ENCODE peak calls at places on chromosomes 5 and 9, in seven cellular contexts. X, V, K, A, M, H and E are unnamed samples.

GRCh38 chr9:19975499-19975898 is 186.7 kb upstream of the SLC24A2 start:
- DNase-seq in X (no peak), V (no peak), K (no peak), A (no peak), M (no peak), H (no peak), E (no peak)

GRCh38 chr5:10567781-10568321 is 4.0 kb downstream of the ANKRD33B start:
- DNase-seq in X (no peak), V (peak), K (no peak), A (no peak), M (no peak), H (peak), E (no peak)

GRCh38 chr5:160638141-160638742 is 213.8 kb downstream of the ATP10B start:
- DNase-seq in X (no peak), V (no peak), K (no peak), A (no peak), M (no peak), H (no peak), E (no peak)

GRCh38 chr5:144125163-144125726 is 45.2 kb downstream of the YIPF5 start:
- DNase-seq in X (no peak), V (no peak), K (no peak), A (no peak), M (no peak), H (no peak), E (no peak)

GRCh38 chr5:110167384-110167783 is 477.7 kb downstream of the MAN2A1 start:
- DNase-seq in X (no peak), V (no peak), K (no peak), A (no peak), M (no peak), H (no peak), E (no peak)

GRCh38 chr9:76510041-76510440 is 51.1 kb downstream of the GCNT1 start:
- DNase-seq in X (no peak), V (no peak), K (no peak), A (no peak), M (no peak), H (no peak), E (no peak)

GRCh38 chr5:36686881-36687280 is 80.5 kb downstream of the SLC1A3 start:
- DNase-seq in X (no peak), V (no peak), K (no peak), A (no peak), M (no peak), H (no peak), E (no peak)

GRCh38 chr5:68215888-68216736 is 556 bp downstream of the PIK3R1 start:
- DNase-seq in X (peak), V (peak), K (peak), A (no peak), M (peak), H (peak), E (peak)

GRCh38 chr5:131230406-131230805 is 33.4 kb upstream of the CDC42SE2 start:
- DNase-seq in X (peak), V (no peak), K (no peak), A (no peak), M (no peak), H (peak), E (no peak)

GRCh38 chr9:136575626-136576268 is 29.9 kb upstream of the NOTCH1 start:
- DNase-seq in X (no peak), V (no peak), K (no peak), A (no peak), M (no peak), H (no peak), E (no peak)

GRCh38 chr5:85049020-85049419 is 664.3 kb upstream of the EDIL3 start:
- DNase-seq in X (no peak), V (peak), K (no peak), A (peak), M (no peak), H (peak), E (no peak)
- TF ChIP-seq CTCF in X (no peak), V (peak), K (peak), A (peak), M (no peak), H (peak), E (peak)

DNA sequence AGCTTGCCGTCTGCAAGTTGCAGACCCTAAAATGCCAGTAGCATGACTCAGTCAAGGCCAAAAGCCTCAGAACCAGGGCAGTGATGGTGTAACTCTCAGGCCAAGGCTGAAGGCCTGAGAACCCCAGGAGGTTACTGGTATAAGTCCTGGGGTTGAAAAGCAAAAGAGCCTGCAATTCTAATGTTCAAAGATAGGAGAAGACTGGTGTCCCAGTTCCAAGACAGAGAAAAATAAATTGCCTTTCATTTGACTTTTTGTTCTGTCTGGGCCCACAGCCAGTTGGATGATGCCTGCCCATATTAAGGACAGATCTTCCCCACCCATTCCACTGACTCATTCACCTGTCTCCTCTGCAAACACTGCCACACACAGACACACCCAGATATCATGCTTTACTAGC is 673.2 kb downstream of the CDH18 start:
- DNase-seq in X (no peak), V (no peak), K (no peak), A (peak), M (no peak), H (no peak), E (no peak)
- TF ChIP-seq CTCF in X (no peak), V (no peak), K (no peak), A (peak), M (peak), H (no peak), E (no peak)

DNA sequence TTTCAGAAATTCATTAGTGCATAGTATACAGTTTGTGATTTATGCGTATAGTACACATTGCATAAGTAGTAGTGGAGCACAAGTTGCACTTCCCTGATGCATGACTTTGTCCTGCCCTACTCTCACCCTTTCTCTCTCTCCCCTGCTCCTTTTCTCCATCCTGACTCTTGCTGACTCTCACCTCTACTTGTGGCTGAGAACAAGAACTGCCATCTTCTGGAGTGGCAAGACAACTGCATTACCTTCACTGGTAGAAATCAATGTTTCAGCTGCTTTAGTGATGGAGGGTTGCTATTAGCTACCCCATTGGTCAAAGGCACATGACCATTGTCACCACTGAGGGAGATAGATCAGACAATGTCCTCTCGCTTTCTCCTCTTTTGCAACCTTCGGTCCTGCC is 26.9 kb downstream of the SPEF2 start:
- DNase-seq in X (no peak), V (no peak), K (no peak), A (peak), M (no peak), H (peak), E (no peak)
- TF ChIP-seq CTCF in X (no peak), V (no peak), K (no peak), A (no peak), M (no peak), H (peak), E (no peak)

GRCh38 chr5:14258840-14259239 is 115.7 kb downstream of the TRIO start:
- DNase-seq in X (peak), V (no peak), K (no peak), A (no peak), M (no peak), H (peak), E (no peak)
- TF ChIP-seq CTCF in X (peak), V (no peak), K (peak), A (no peak), M (no peak), H (peak), E (no peak)

GRCh38 chr9:134670851-134671281 is 29.3 kb downstream of the COL5A1 start:
- DNase-seq in X (no peak), V (no peak), K (no peak), A (no peak), M (no peak), H (no peak), E (peak)
- TF ChIP-seq CTCF in X (no peak), V (no peak), K (no peak), A (no peak), M (no peak), H (no peak), E (no peak)

GRCh38 chr5:127492854-127493738 is 24.3 kb upstream of the PRRC1 start:
- DNase-seq in X (peak), V (no peak), K (no peak), A (peak), M (no peak), H (peak), E (no peak)
- TF ChIP-seq CTCF in X (peak), V (peak), K (peak), A (peak), M (peak), H (peak), E (peak)

DNA sequence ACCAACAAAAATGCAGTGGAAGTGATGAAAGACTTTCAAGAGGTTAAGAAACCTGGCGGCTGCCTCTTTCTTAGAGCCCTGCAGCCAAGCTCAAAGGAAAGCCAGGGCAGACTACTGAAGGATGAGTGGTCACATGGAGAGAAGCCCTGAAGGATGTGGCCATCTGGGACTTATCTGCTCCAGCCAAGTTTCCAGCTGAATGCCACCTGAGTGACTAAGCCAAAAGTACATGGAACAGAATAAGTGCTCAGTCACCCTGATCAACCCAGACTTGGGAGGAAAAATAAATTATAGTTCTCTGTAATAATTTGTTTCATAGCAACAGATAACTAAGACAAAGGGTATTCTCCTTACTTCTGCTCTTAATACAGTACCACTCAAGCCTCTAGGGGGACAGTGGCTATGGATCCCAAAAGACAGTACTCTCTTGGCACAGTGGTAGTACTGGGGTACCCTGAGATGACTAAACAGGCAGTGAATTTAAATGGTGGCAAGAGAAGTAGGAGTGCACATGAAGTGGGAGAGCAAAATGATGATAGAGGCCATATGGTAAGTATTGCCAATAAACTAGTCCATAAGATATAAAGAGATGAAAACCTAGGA is 182.3 kb downstream of the ELAVL2 start:
- DNase-seq in X (no peak), V (no peak), K (no peak), A (peak), M (no peak), H (no peak), E (no peak)
- TF ChIP-seq CTCF in X (no peak), V (no peak), K (no peak), A (no peak), M (no peak), H (peak), E (no peak)